ENCODE peak calls at places on chromosomes 11 and 22, in eight cellular contexts. One of them, this sample, is unnamed.

GRCh38 chr11:114036156-114036811 is 23.2 kb upstream of the ZBTB16 start:
- DNase-seq in HepG2: peak
- DNase-seq in breast epithelium: peak
- DNase-seq in SK-N-MC: no peak
- DNase-seq in K562: peak
- DNase-seq in prostate gland: peak
- DNase-seq in H1: peak
- DNase-seq in stomach: peak
- DNase-seq in this sample: peak

GRCh38 chr11:68932358-68932757 is 28.7 kb downstream of the IGHMBP2 start:
- DNase-seq in HepG2: no peak
- DNase-seq in breast epithelium: no peak
- DNase-seq in SK-N-MC: no peak
- DNase-seq in K562: no peak
- DNase-seq in prostate gland: no peak
- DNase-seq in H1: no peak
- DNase-seq in stomach: no peak
- DNase-seq in this sample: no peak

GRCh38 chr11:70854891-70855556 is 397.4 kb downstream of the SHANK2 start:
- DNase-seq in HepG2: no peak
- DNase-seq in breast epithelium: no peak
- DNase-seq in SK-N-MC: no peak
- DNase-seq in K562: no peak
- DNase-seq in prostate gland: no peak
- DNase-seq in H1: no peak
- DNase-seq in stomach: no peak
- DNase-seq in this sample: no peak

GRCh38 chr11:561148-562003 is 606 bp downstream of the RASSF7 start:
- DNase-seq in HepG2: peak
- DNase-seq in breast epithelium: no peak
- DNase-seq in SK-N-MC: no peak
- DNase-seq in K562: no peak
- DNase-seq in prostate gland: no peak
- DNase-seq in H1: no peak
- DNase-seq in stomach: peak
- DNase-seq in this sample: no peak

GRCh38 chr11:130340671-130341319 is 26.1 kb upstream of the ZBTB44 start:
- DNase-seq in HepG2: no peak
- DNase-seq in breast epithelium: no peak
- DNase-seq in SK-N-MC: no peak
- DNase-seq in K562: no peak
- DNase-seq in prostate gland: no peak
- DNase-seq in H1: no peak
- DNase-seq in stomach: no peak
- DNase-seq in this sample: no peak

GRCh38 chr22:30423296-30423958 is 2.1 kb upstream of the MTFP1 start:
- DNase-seq in HepG2: no peak
- DNase-seq in breast epithelium: peak
- DNase-seq in SK-N-MC: no peak
- DNase-seq in K562: no peak
- DNase-seq in prostate gland: peak
- DNase-seq in H1: no peak
- DNase-seq in stomach: no peak
- DNase-seq in this sample: no peak

GRCh38 chr22:26847816-26848215 is 190.4 kb downstream of the MIAT start:
- DNase-seq in HepG2: no peak
- DNase-seq in breast epithelium: no peak
- DNase-seq in SK-N-MC: no peak
- DNase-seq in K562: no peak
- DNase-seq in prostate gland: no peak
- DNase-seq in H1: no peak
- DNase-seq in stomach: no peak
- DNase-seq in this sample: no peak

GRCh38 chr11:31529189-31529588 is 19.6 kb downstream of the ELP4 start:
- DNase-seq in HepG2: no peak
- DNase-seq in breast epithelium: no peak
- DNase-seq in SK-N-MC: no peak
- DNase-seq in K562: no peak
- DNase-seq in prostate gland: no peak
- DNase-seq in H1: no peak
- DNase-seq in stomach: no peak
- DNase-seq in this sample: no peak

GRCh38 chr22:27296091-27296675 is 505.4 kb downstream of the MN1 start:
- DNase-seq in HepG2: no peak
- DNase-seq in breast epithelium: no peak
- DNase-seq in SK-N-MC: no peak
- DNase-seq in K562: no peak
- DNase-seq in prostate gland: no peak
- DNase-seq in H1: no peak
- DNase-seq in stomach: no peak
- DNase-seq in this sample: no peak

GRCh38 chr22:31627223-31627731 is 34.7 kb downstream of the PISD start:
- DNase-seq in HepG2: peak
- DNase-seq in breast epithelium: no peak
- DNase-seq in SK-N-MC: no peak
- DNase-seq in K562: no peak
- DNase-seq in prostate gland: no peak
- DNase-seq in H1: no peak
- DNase-seq in stomach: peak
- DNase-seq in this sample: peak
- H3K27ac ChIP-seq in HepG2: peak
- H3K27ac ChIP-seq in breast epithelium: peak
- H3K27ac ChIP-seq in SK-N-MC: no peak
- H3K27ac ChIP-seq in K562: peak
- H3K27ac ChIP-seq in prostate gland: peak
- H3K27ac ChIP-seq in H1: no peak
- H3K27ac ChIP-seq in stomach: peak
- H3K27ac ChIP-seq in this sample: peak

DNA sequence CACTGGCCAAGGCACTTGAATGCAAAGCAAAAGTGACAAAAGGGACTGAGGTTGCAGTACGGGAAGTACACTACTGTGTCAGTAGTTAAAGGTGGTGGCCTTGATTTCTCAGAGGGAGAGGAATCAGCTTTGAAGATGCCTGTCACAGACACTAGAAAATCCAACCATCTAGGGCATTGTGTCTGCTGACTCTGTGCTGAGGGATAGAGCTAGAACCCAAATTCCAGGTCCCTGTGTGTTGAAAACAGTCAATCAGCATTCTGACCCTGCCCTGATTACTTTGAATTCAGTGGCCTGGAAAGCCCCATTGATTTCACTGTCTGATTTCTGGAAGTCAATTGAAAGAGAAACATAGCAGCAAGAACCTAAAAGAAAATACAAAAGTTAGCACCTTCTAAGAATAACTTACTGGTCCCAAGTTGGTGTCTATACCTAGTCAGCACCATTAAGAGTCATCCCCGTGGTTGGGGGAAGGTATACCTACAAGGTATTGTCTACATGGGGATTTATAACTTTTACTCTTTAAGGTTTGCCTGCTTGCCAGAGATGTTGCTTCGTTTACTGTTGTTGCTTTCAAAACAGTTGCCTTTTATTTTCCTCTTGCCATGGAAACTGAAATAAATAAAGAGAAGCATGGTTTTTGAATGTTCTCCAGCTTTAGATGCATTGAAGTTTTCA is 97.2 kb downstream of the PDHX start:
- DNase-seq in HepG2: no peak
- DNase-seq in breast epithelium: no peak
- DNase-seq in SK-N-MC: no peak
- DNase-seq in K562: no peak
- DNase-seq in prostate gland: no peak
- DNase-seq in H1: no peak
- DNase-seq in stomach: no peak
- DNase-seq in this sample: no peak
- TF ChIP-seq POLR2AphosphoS5 in HepG2: no peak
- TF ChIP-seq POLR2AphosphoS5 in breast epithelium: no peak
- TF ChIP-seq POLR2AphosphoS5 in SK-N-MC: no peak
- TF ChIP-seq POLR2AphosphoS5 in K562: no peak
- TF ChIP-seq POLR2AphosphoS5 in prostate gland: no peak
- TF ChIP-seq POLR2AphosphoS5 in H1: no peak
- TF ChIP-seq POLR2AphosphoS5 in stomach: no peak
- TF ChIP-seq POLR2AphosphoS5 in this sample: no peak

GRCh38 chr22:20549232-20549841 is 41.9 kb downstream of the MED15 start:
- DNase-seq in HepG2: no peak
- DNase-seq in breast epithelium: no peak
- DNase-seq in SK-N-MC: no peak
- DNase-seq in K562: no peak
- DNase-seq in prostate gland: no peak
- DNase-seq in H1: no peak
- DNase-seq in stomach: no peak
- DNase-seq in this sample: peak
- H3K27ac ChIP-seq in HepG2: no peak
- H3K27ac ChIP-seq in breast epithelium: peak
- H3K27ac ChIP-seq in SK-N-MC: no peak
- H3K27ac ChIP-seq in K562: peak
- H3K27ac ChIP-seq in prostate gland: no peak
- H3K27ac ChIP-seq in H1: no peak
- H3K27ac ChIP-seq in stomach: peak
- H3K27ac ChIP-seq in this sample: peak

DNA sequence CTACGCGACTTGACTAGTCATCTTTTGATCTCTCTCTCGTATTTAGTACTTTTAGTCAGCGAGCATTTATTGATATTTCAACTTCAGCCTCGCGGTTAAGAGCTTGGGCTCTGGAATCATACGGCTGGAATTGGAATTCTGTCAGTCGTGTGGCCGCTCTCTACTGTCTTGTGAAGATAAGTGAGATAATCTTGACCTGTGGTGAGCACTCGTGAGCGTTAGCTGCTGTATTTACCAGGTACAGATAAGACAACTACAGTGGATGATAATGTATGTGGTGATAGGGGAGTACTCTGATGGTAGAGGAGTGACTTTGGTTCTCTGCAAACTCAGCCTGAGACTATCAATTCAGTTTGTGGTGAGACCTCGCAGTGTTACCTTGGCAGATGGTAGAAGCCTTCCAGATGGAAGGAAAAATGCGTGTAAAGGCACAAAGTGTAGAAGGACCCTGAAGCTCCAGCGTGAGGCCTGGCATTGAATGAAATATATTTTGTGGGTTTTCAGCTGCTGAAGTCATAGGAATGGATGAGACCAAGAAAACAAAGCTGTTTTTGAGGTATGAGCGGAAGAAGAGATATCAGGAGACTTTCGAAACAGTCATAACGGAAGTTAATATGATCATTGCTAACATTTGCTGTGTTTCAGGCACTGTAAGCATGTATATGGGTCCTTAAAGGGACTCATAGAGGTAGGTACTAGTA is 732 bp downstream of the ATM start:
- DNase-seq in HepG2: no peak
- DNase-seq in breast epithelium: no peak
- DNase-seq in SK-N-MC: no peak
- DNase-seq in K562: peak
- DNase-seq in prostate gland: no peak
- DNase-seq in H1: no peak
- DNase-seq in stomach: no peak
- DNase-seq in this sample: no peak
- TF ChIP-seq POLR2AphosphoS5 in HepG2: peak
- TF ChIP-seq POLR2AphosphoS5 in breast epithelium: no peak
- TF ChIP-seq POLR2AphosphoS5 in SK-N-MC: no peak
- TF ChIP-seq POLR2AphosphoS5 in K562: peak
- TF ChIP-seq POLR2AphosphoS5 in prostate gland: no peak
- TF ChIP-seq POLR2AphosphoS5 in H1: no peak
- TF ChIP-seq POLR2AphosphoS5 in stomach: no peak
- TF ChIP-seq POLR2AphosphoS5 in this sample: no peak

DNA sequence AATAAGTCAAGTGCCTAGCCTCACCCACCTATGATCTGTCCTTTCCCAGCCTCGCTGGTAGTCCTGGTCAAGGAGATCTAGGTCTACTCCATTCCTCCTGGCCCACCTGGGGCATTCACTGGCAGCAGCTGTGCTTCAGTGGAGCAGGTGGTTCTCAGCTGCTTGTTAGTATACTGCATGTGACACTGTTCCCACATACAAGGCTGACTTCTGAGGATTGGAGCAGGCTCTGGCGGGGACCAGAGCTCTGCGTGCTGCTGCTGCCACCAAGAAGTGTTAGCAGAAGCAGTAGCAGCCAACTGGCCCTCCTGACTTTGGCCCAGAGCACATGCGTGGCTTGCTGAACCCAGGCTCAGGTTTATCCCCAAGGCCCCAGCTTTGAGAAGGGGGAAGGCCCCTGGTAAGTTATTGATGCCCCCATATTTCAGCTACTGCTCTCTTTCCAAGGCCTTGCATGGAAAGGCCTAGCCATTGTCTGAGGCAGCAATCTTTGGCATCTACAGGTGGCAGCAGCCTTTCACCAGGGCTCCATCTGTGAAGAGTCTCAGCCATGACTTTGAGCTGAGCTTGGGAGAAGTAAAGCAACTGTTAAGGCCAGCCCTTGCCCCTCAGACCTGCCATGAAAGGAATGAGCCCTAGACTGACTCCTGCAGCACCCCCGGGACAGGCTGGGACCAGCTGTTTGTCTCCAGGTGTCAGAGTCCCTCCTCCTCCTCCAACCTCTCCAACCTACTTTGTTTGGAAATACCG is 26.5 kb downstream of the ARHGAP1 start:
- DNase-seq in HepG2: no peak
- DNase-seq in breast epithelium: no peak
- DNase-seq in SK-N-MC: no peak
- DNase-seq in K562: no peak
- DNase-seq in prostate gland: no peak
- DNase-seq in H1: no peak
- DNase-seq in stomach: no peak
- DNase-seq in this sample: no peak
- H3K27ac ChIP-seq in HepG2: peak
- H3K27ac ChIP-seq in breast epithelium: peak
- H3K27ac ChIP-seq in SK-N-MC: peak
- H3K27ac ChIP-seq in K562: no peak
- H3K27ac ChIP-seq in prostate gland: peak
- H3K27ac ChIP-seq in H1: peak
- H3K27ac ChIP-seq in stomach: peak
- H3K27ac ChIP-seq in this sample: no peak

This sample was measured in endothelial cell of umbilical vein.